ENCODE peak calls at places on chromosomes 13 and 19, in eight cellular contexts. One of them, this sample, is unnamed.

GRCh38 chr13:37884026-37884425 is 14.5 kb upstream of the TRPC4 start:
- DNase-seq in fibroblast of lung: no peak
- DNase-seq in activated B cell treated with CpG ODN at 0.5 μM for 24 hours: no peak
- DNase-seq in activated CD8-positive, alpha-beta memory T cell treated with anti-CD3 and anti-CD28 coated beads for 1 hour: no peak
- DNase-seq in Right ventricle myocardium superior: no peak
- DNase-seq in H4: no peak
- DNase-seq in COR-L47: no peak
- DNase-seq in GM12891: no peak
- DNase-seq in this sample: no peak

GRCh38 chr13:28031220-28031903 is 42.9 kb upstream of the URAD start:
- DNase-seq in COR-L47: no peak
- DNase-seq in H4: no peak
- DNase-seq in activated B cell treated with CpG ODN at 0.5 μM for 24 hours: no peak
- DNase-seq in Right ventricle myocardium superior: peak; percentile 51
- DNase-seq in fibroblast of lung: no peak
- DNase-seq in activated CD8-positive, alpha-beta memory T cell treated with anti-CD3 and anti-CD28 coated beads for 1 hour: no peak
- DNase-seq in GM12891: no peak
- DNase-seq in this sample: no peak

GRCh38 chr19:19275166-19275565 is 2.1 kb upstream of the TM6SF2 start:
- DNase-seq in GM12891: no peak
- DNase-seq in COR-L47: no peak
- DNase-seq in Right ventricle myocardium superior: no peak
- DNase-seq in H4: no peak
- DNase-seq in fibroblast of lung: no peak
- DNase-seq in activated B cell treated with CpG ODN at 0.5 μM for 24 hours: no peak
- DNase-seq in activated CD8-positive, alpha-beta memory T cell treated with anti-CD3 and anti-CD28 coated beads for 1 hour: no peak
- DNase-seq in this sample: no peak

GRCh38 chr19:4122480-4122879 is 1.4 kb downstream of the MAP2K2 start:
- DNase-seq in activated B cell treated with CpG ODN at 0.5 μM for 24 hours: no peak
- DNase-seq in GM12891: no peak
- DNase-seq in H4: no peak
- DNase-seq in Right ventricle myocardium superior: no peak
- DNase-seq in COR-L47: no peak
- DNase-seq in activated CD8-positive, alpha-beta memory T cell treated with anti-CD3 and anti-CD28 coated beads for 1 hour: no peak
- DNase-seq in fibroblast of lung: no peak
- DNase-seq in this sample: no peak

GRCh38 chr19:17041994-17042393 is 15.4 kb upstream of the CPAMD8 start:
- DNase-seq in fibroblast of lung: peak; percentile 66
- DNase-seq in H4: no peak
- DNase-seq in activated B cell treated with CpG ODN at 0.5 μM for 24 hours: no peak
- DNase-seq in COR-L47: peak; percentile 28
- DNase-seq in GM12891: no peak
- DNase-seq in activated CD8-positive, alpha-beta memory T cell treated with anti-CD3 and anti-CD28 coated beads for 1 hour: no peak
- DNase-seq in Right ventricle myocardium superior: peak; percentile 65
- DNase-seq in this sample: no peak

GRCh38 chr13:105972306-105972721 is 563.1 kb downstream of the EFNB2 start:
- DNase-seq in fibroblast of lung: no peak
- DNase-seq in H4: no peak
- DNase-seq in GM12891: no peak
- DNase-seq in activated CD8-positive, alpha-beta memory T cell treated with anti-CD3 and anti-CD28 coated beads for 1 hour: no peak
- DNase-seq in Right ventricle myocardium superior: no peak
- DNase-seq in activated B cell treated with CpG ODN at 0.5 μM for 24 hours: no peak
- DNase-seq in COR-L47: peak; percentile 40
- DNase-seq in this sample: no peak

GRCh38 chr13:72132065-72132464 is 265.1 kb upstream of the DACH1 start:
- DNase-seq in activated CD8-positive, alpha-beta memory T cell treated with anti-CD3 and anti-CD28 coated beads for 1 hour: no peak
- DNase-seq in GM12891: no peak
- DNase-seq in H4: no peak
- DNase-seq in COR-L47: no peak
- DNase-seq in Right ventricle myocardium superior: no peak
- DNase-seq in fibroblast of lung: no peak
- DNase-seq in activated B cell treated with CpG ODN at 0.5 μM for 24 hours: no peak
- DNase-seq in this sample: no peak

GRCh38 chr19:44846455-44847143 is 502 bp downstream of the NECTIN2 start:
- DNase-seq in activated B cell treated with CpG ODN at 0.5 μM for 24 hours: no peak
- DNase-seq in fibroblast of lung: peak; percentile 12
- DNase-seq in GM12891: no peak
- DNase-seq in activated CD8-positive, alpha-beta memory T cell treated with anti-CD3 and anti-CD28 coated beads for 1 hour: no peak
- DNase-seq in Right ventricle myocardium superior: no peak
- DNase-seq in COR-L47: peak; percentile 5
- DNase-seq in H4: no peak
- DNase-seq in this sample: peak; percentile 71

GRCh38 chr19:15194938-15195337 is 5.9 kb downstream of the NOTCH3 start:
- DNase-seq in fibroblast of lung: no peak
- DNase-seq in GM12891: no peak
- DNase-seq in activated CD8-positive, alpha-beta memory T cell treated with anti-CD3 and anti-CD28 coated beads for 1 hour: no peak
- DNase-seq in H4: no peak
- DNase-seq in activated B cell treated with CpG ODN at 0.5 μM for 24 hours: no peak
- DNase-seq in COR-L47: no peak
- DNase-seq in Right ventricle myocardium superior: peak; percentile 41
- DNase-seq in this sample: no peak

GRCh38 chr19:10964903-10965302 is 4.1 kb downstream of the SMARCA4 start:
- DNase-seq in Right ventricle myocardium superior: no peak
- DNase-seq in H4: no peak
- DNase-seq in activated B cell treated with CpG ODN at 0.5 μM for 24 hours: no peak
- DNase-seq in activated CD8-positive, alpha-beta memory T cell treated with anti-CD3 and anti-CD28 coated beads for 1 hour: no peak
- DNase-seq in fibroblast of lung: no peak
- DNase-seq in GM12891: no peak
- DNase-seq in COR-L47: no peak
- DNase-seq in this sample: no peak

GRCh38 chr19:56083668-56084067 is 37.4 kb downstream of the ZNF787 start:
- DNase-seq in activated CD8-positive, alpha-beta memory T cell treated with anti-CD3 and anti-CD28 coated beads for 1 hour: no peak
- DNase-seq in GM12891: no peak
- DNase-seq in Right ventricle myocardium superior: no peak
- DNase-seq in fibroblast of lung: no peak
- DNase-seq in H4: no peak
- DNase-seq in activated B cell treated with CpG ODN at 0.5 μM for 24 hours: no peak
- DNase-seq in COR-L47: no peak
- DNase-seq in this sample: no peak

GRCh38 chr13:23980160-23980551 is 82.9 kb upstream of the C1QTNF9B start:
- DNase-seq in activated CD8-positive, alpha-beta memory T cell treated with anti-CD3 and anti-CD28 coated beads for 1 hour: peak; percentile 80
- DNase-seq in COR-L47: peak; percentile 66
- DNase-seq in GM12891: peak; percentile 79
- DNase-seq in fibroblast of lung: peak; percentile 76
- DNase-seq in Right ventricle myocardium superior: peak; percentile 91
- DNase-seq in activated B cell treated with CpG ODN at 0.5 μM for 24 hours: peak; percentile 66
- DNase-seq in H4: peak; percentile 61
- DNase-seq in this sample: peak; percentile 83

GRCh38 chr13:24135674-24136300 is 24.7 kb upstream of the SPATA13 start:
- DNase-seq in GM12891: no peak
- DNase-seq in activated CD8-positive, alpha-beta memory T cell treated with anti-CD3 and anti-CD28 coated beads for 1 hour: no peak
- DNase-seq in COR-L47: no peak
- DNase-seq in H4: peak; percentile 7
- DNase-seq in fibroblast of lung: peak; percentile 42
- DNase-seq in activated B cell treated with CpG ODN at 0.5 μM for 24 hours: no peak
- DNase-seq in Right ventricle myocardium superior: no peak
- DNase-seq in this sample: peak; percentile 54

GRCh38 chr19:35346193-35347052 is 1.3 kb upstream of the FFAR1 start:
- DNase-seq in Right ventricle myocardium superior: peak; percentile 43
- DNase-seq in COR-L47: no peak
- DNase-seq in GM12891: peak; percentile 61
- DNase-seq in activated B cell treated with CpG ODN at 0.5 μM for 24 hours: peak; percentile 79
- DNase-seq in fibroblast of lung: no peak
- DNase-seq in H4: peak; percentile 8
- DNase-seq in activated CD8-positive, alpha-beta memory T cell treated with anti-CD3 and anti-CD28 coated beads for 1 hour: peak; percentile 33
- DNase-seq in this sample: no peak

GRCh38 chr19:39553082-39553652 is 13.2 kb upstream of the EID2 start:
- DNase-seq in activated CD8-positive, alpha-beta memory T cell treated with anti-CD3 and anti-CD28 coated beads for 1 hour: no peak
- DNase-seq in COR-L47: no peak
- DNase-seq in GM12891: no peak
- DNase-seq in fibroblast of lung: no peak
- DNase-seq in Right ventricle myocardium superior: no peak
- DNase-seq in activated B cell treated with CpG ODN at 0.5 μM for 24 hours: no peak
- DNase-seq in H4: no peak
- DNase-seq in this sample: no peak

GRCh38 chr19:27735314-27735713 is 1477.6 kb downstream of the UQCRFS1 start:
- DNase-seq in COR-L47: no peak
- DNase-seq in activated B cell treated with CpG ODN at 0.5 μM for 24 hours: no peak
- DNase-seq in GM12891: no peak
- DNase-seq in fibroblast of lung: no peak
- DNase-seq in activated CD8-positive, alpha-beta memory T cell treated with anti-CD3 and anti-CD28 coated beads for 1 hour: no peak
- DNase-seq in H4: no peak
- DNase-seq in Right ventricle myocardium superior: no peak
- DNase-seq in this sample: no peak

GRCh38 chr19:4157164-4157563 is 3.7 kb downstream of the CREB3L3 start:
- DNase-seq in COR-L47: no peak
- DNase-seq in Right ventricle myocardium superior: no peak
- DNase-seq in activated B cell treated with CpG ODN at 0.5 μM for 24 hours: no peak
- DNase-seq in GM12891: no peak
- DNase-seq in activated CD8-positive, alpha-beta memory T cell treated with anti-CD3 and anti-CD28 coated beads for 1 hour: no peak
- DNase-seq in fibroblast of lung: no peak
- DNase-seq in H4: no peak
- DNase-seq in this sample: no peak

GRCh38 chr13:86080340-86080995 is 281.2 kb upstream of the SLITRK6 start:
- DNase-seq in GM12891: no peak
- DNase-seq in activated CD8-positive, alpha-beta memory T cell treated with anti-CD3 and anti-CD28 coated beads for 1 hour: no peak
- DNase-seq in activated B cell treated with CpG ODN at 0.5 μM for 24 hours: no peak
- DNase-seq in fibroblast of lung: peak; percentile 71
- DNase-seq in Right ventricle myocardium superior: no peak
- DNase-seq in H4: no peak
- DNase-seq in COR-L47: no peak
- DNase-seq in this sample: no peak

GRCh38 chr13:41652735-41653361 is 195.5 kb downstream of the RGCC start:
- DNase-seq in Right ventricle myocardium superior: no peak
- DNase-seq in COR-L47: peak; percentile 32
- DNase-seq in GM12891: peak; percentile 4
- DNase-seq in H4: peak; percentile 46
- DNase-seq in activated CD8-positive, alpha-beta memory T cell treated with anti-CD3 and anti-CD28 coated beads for 1 hour: no peak
- DNase-seq in fibroblast of lung: peak; percentile 84
- DNase-seq in activated B cell treated with CpG ODN at 0.5 μM for 24 hours: no peak
- DNase-seq in this sample: peak; percentile 37

GRCh38 chr13:31719214-31719613 is 20.1 kb upstream of the RXFP2 start:
- DNase-seq in GM12891: no peak
- DNase-seq in COR-L47: no peak
- DNase-seq in Right ventricle myocardium superior: no peak
- DNase-seq in activated B cell treated with CpG ODN at 0.5 μM for 24 hours: no peak
- DNase-seq in H4: no peak
- DNase-seq in activated CD8-positive, alpha-beta memory T cell treated with anti-CD3 and anti-CD28 coated beads for 1 hour: no peak
- DNase-seq in fibroblast of lung: no peak
- DNase-seq in this sample: no peak

GRCh38 chr13:20788312-20788711 is 14.6 kb upstream of the EEF1AKMT1 start:
- DNase-seq in H4: no peak
- DNase-seq in Right ventricle myocardium superior: no peak
- DNase-seq in COR-L47: no peak
- DNase-seq in activated CD8-positive, alpha-beta memory T cell treated with anti-CD3 and anti-CD28 coated beads for 1 hour: no peak
- DNase-seq in GM12891: no peak
- DNase-seq in fibroblast of lung: no peak
- DNase-seq in activated B cell treated with CpG ODN at 0.5 μM for 24 hours: no peak
- DNase-seq in this sample: no peak

GRCh38 chr13:89902223-89902622 is 1445.3 kb upstream of the MIR17HG start:
- DNase-seq in H4: no peak
- DNase-seq in activated B cell treated with CpG ODN at 0.5 μM for 24 hours: no peak
- DNase-seq in GM12891: no peak
- DNase-seq in COR-L47: no peak
- DNase-seq in fibroblast of lung: no peak
- DNase-seq in Right ventricle myocardium superior: no peak
- DNase-seq in activated CD8-positive, alpha-beta memory T cell treated with anti-CD3 and anti-CD28 coated beads for 1 hour: no peak
- DNase-seq in this sample: no peak

GRCh38 chr13:91126806-91127205 is 220.7 kb upstream of the MIR17HG start:
- DNase-seq in activated CD8-positive, alpha-beta memory T cell treated with anti-CD3 and anti-CD28 coated beads for 1 hour: no peak
- DNase-seq in activated B cell treated with CpG ODN at 0.5 μM for 24 hours: no peak
- DNase-seq in Right ventricle myocardium superior: no peak
- DNase-seq in fibroblast of lung: no peak
- DNase-seq in GM12891: no peak
- DNase-seq in COR-L47: no peak
- DNase-seq in H4: no peak
- DNase-seq in this sample: no peak

GRCh38 chr19:35751839-35752745 is 3.7 kb downstream of the LIN37 start:
- DNase-seq in H4: no peak
- DNase-seq in COR-L47: no peak
- DNase-seq in Right ventricle myocardium superior: peak; percentile 47
- DNase-seq in activated CD8-positive, alpha-beta memory T cell treated with anti-CD3 and anti-CD28 coated beads for 1 hour: no peak
- DNase-seq in fibroblast of lung: no peak
- DNase-seq in GM12891: no peak
- DNase-seq in activated B cell treated with CpG ODN at 0.5 μM for 24 hours: no peak
- DNase-seq in this sample: no peak

GRCh38 chr13:109941951-109942350 is 155.6 kb upstream of the IRS2 start:
- DNase-seq in activated B cell treated with CpG ODN at 0.5 μM for 24 hours: no peak
- DNase-seq in H4: no peak
- DNase-seq in GM12891: no peak
- DNase-seq in COR-L47: no peak
- DNase-seq in activated CD8-positive, alpha-beta memory T cell treated with anti-CD3 and anti-CD28 coated beads for 1 hour: no peak
- DNase-seq in fibroblast of lung: peak; percentile 46
- DNase-seq in Right ventricle myocardium superior: no peak
- DNase-seq in this sample: no peak

GRCh38 chr19:18203408-18203862 is 407 bp downstream of the RAB3A start:
- DNase-seq in COR-L47: peak; percentile 54
- DNase-seq in Right ventricle myocardium superior: peak; percentile 72
- DNase-seq in activated CD8-positive, alpha-beta memory T cell treated with anti-CD3 and anti-CD28 coated beads for 1 hour: no peak
- DNase-seq in GM12891: no peak
- DNase-seq in H4: no peak
- DNase-seq in activated B cell treated with CpG ODN at 0.5 μM for 24 hours: no peak
- DNase-seq in fibroblast of lung: no peak
- DNase-seq in this sample: no peak

GRCh38 chr13:98854448-98854847 is 102.0 kb upstream of the SLC15A1 start:
- DNase-seq in activated CD8-positive, alpha-beta memory T cell treated with anti-CD3 and anti-CD28 coated beads for 1 hour: no peak
- DNase-seq in fibroblast of lung: no peak
- DNase-seq in activated B cell treated with CpG ODN at 0.5 μM for 24 hours: no peak
- DNase-seq in Right ventricle myocardium superior: no peak
- DNase-seq in H4: no peak
- DNase-seq in COR-L47: no peak
- DNase-seq in GM12891: no peak
- DNase-seq in this sample: no peak

GRCh38 chr19:8615813-8616596 is 5.5 kb upstream of the ADAMTS10 start:
- DNase-seq in Right ventricle myocardium superior: peak; percentile 77
- DNase-seq in GM12891: no peak
- DNase-seq in COR-L47: no peak
- DNase-seq in fibroblast of lung: peak; percentile 51
- DNase-seq in H4: peak; percentile 75
- DNase-seq in activated CD8-positive, alpha-beta memory T cell treated with anti-CD3 and anti-CD28 coated beads for 1 hour: no peak
- DNase-seq in activated B cell treated with CpG ODN at 0.5 μM for 24 hours: no peak
- DNase-seq in this sample: no peak

GRCh38 chr19:3006075-3006767 is 22.9 kb downstream of the TLE2 start:
- DNase-seq in activated CD8-positive, alpha-beta memory T cell treated with anti-CD3 and anti-CD28 coated beads for 1 hour: no peak
- DNase-seq in H4: no peak
- DNase-seq in Right ventricle myocardium superior: no peak
- DNase-seq in activated B cell treated with CpG ODN at 0.5 μM for 24 hours: no peak
- DNase-seq in fibroblast of lung: no peak
- DNase-seq in GM12891: no peak
- DNase-seq in COR-L47: no peak
- DNase-seq in this sample: no peak

GRCh38 chr19:39166571-39167391 is 30.0 kb upstream of the NCCRP1 start:
- DNase-seq in activated B cell treated with CpG ODN at 0.5 μM for 24 hours: no peak
- DNase-seq in COR-L47: peak; percentile 64
- DNase-seq in GM12891: no peak
- DNase-seq in H4: no peak
- DNase-seq in fibroblast of lung: peak; percentile 21
- DNase-seq in activated CD8-positive, alpha-beta memory T cell treated with anti-CD3 and anti-CD28 coated beads for 1 hour: no peak
- DNase-seq in Right ventricle myocardium superior: peak; percentile 79
- DNase-seq in this sample: no peak

GRCh38 chr13:113904411-113904810 is 40.5 kb upstream of the GAS6 start:
- DNase-seq in H4: no peak
- DNase-seq in activated CD8-positive, alpha-beta memory T cell treated with anti-CD3 and anti-CD28 coated beads for 1 hour: no peak
- DNase-seq in activated B cell treated with CpG ODN at 0.5 μM for 24 hours: no peak
- DNase-seq in Right ventricle myocardium superior: peak; percentile 75
- DNase-seq in fibroblast of lung: no peak
- DNase-seq in COR-L47: peak; percentile 46
- DNase-seq in GM12891: no peak
- DNase-seq in this sample: peak; percentile 58

GRCh38 chr19:58350001-58350801 is 3.1 kb downstream of the A1BG start:
- DNase-seq in GM12891: no peak
- DNase-seq in activated CD8-positive, alpha-beta memory T cell treated with anti-CD3 and anti-CD28 coated beads for 1 hour: no peak
- DNase-seq in H4: no peak
- DNase-seq in activated B cell treated with CpG ODN at 0.5 μM for 24 hours: no peak
- DNase-seq in Right ventricle myocardium superior: peak; percentile 35
- DNase-seq in COR-L47: no peak
- DNase-seq in fibroblast of lung: no peak
- DNase-seq in this sample: no peak